ENCODE peak calls at places on chromosomes 7 and 10, in six cellular contexts. One of them, this sample, is unnamed.

GRCh38 chr10:104036518-104037260 is 49.0 kb downstream of the COL17A1 start:
- DNase-seq in NB4: no peak
- DNase-seq in PC-9: no peak
- DNase-seq in neuronal stem cell: no peak
- DNase-seq in GM06990: no peak
- DNase-seq in CD8-positive, alpha-beta memory T cell: no peak
- DNase-seq in this sample: no peak

GRCh38 chr10:106387063-106387462 is 777.4 kb downstream of the SORCS1 start:
- DNase-seq in NB4: no peak
- DNase-seq in PC-9: no peak
- DNase-seq in neuronal stem cell: no peak
- DNase-seq in GM06990: no peak
- DNase-seq in CD8-positive, alpha-beta memory T cell: no peak
- DNase-seq in this sample: peak; percentile 46

GRCh38 chr7:133699390-133699789 is 427.8 kb upstream of the LRGUK start:
- DNase-seq in NB4: peak; percentile 18
- DNase-seq in PC-9: no peak
- DNase-seq in neuronal stem cell: no peak
- DNase-seq in GM06990: no peak
- DNase-seq in CD8-positive, alpha-beta memory T cell: no peak
- DNase-seq in this sample: no peak

GRCh38 chr10:16644146-16644545 is 122.5 kb upstream of the C1QL3 start:
- DNase-seq in NB4: peak; percentile 1
- DNase-seq in PC-9: peak; percentile 86
- DNase-seq in neuronal stem cell: no peak
- DNase-seq in GM06990: no peak
- DNase-seq in CD8-positive, alpha-beta memory T cell: no peak
- DNase-seq in this sample: peak; percentile 19

GRCh38 chr10:108450280-108450679 is 1285.8 kb upstream of the SORCS1 start:
- DNase-seq in NB4: no peak
- DNase-seq in PC-9: no peak
- DNase-seq in neuronal stem cell: no peak
- DNase-seq in GM06990: no peak
- DNase-seq in CD8-positive, alpha-beta memory T cell: no peak
- DNase-seq in this sample: no peak

GRCh38 chr10:131312261-131312801 is 810 bp upstream of the TCERG1L start:
- DNase-seq in NB4: no peak
- DNase-seq in PC-9: no peak
- DNase-seq in neuronal stem cell: peak; percentile 76
- DNase-seq in GM06990: no peak
- DNase-seq in CD8-positive, alpha-beta memory T cell: no peak
- DNase-seq in this sample: no peak

GRCh38 chr10:129877773-129878371 is 86.2 kb downstream of the EBF3 start:
- DNase-seq in NB4: peak; percentile 89
- DNase-seq in PC-9: no peak
- DNase-seq in neuronal stem cell: no peak
- DNase-seq in GM06990: no peak
- DNase-seq in CD8-positive, alpha-beta memory T cell: no peak
- DNase-seq in this sample: no peak

GRCh38 chr7:149666360-149666905 is 107.0 kb downstream of the ZNF467 start:
- DNase-seq in NB4: no peak
- DNase-seq in PC-9: peak; percentile 54
- DNase-seq in neuronal stem cell: no peak
- DNase-seq in GM06990: no peak
- DNase-seq in CD8-positive, alpha-beta memory T cell: no peak
- DNase-seq in this sample: no peak

GRCh38 chr10:104642311-104643022 is 1.4 kb downstream of the SORCS3 start:
- DNase-seq in NB4: no peak
- DNase-seq in PC-9: no peak
- DNase-seq in neuronal stem cell: peak; percentile 71
- DNase-seq in GM06990: no peak
- DNase-seq in CD8-positive, alpha-beta memory T cell: no peak
- DNase-seq in this sample: no peak

GRCh38 chr10:54402576-54402975 is 398.5 kb downstream of the PCDH15 start:
- DNase-seq in NB4: peak; percentile 42
- DNase-seq in PC-9: no peak
- DNase-seq in neuronal stem cell: peak; percentile 8
- DNase-seq in GM06990: no peak
- DNase-seq in CD8-positive, alpha-beta memory T cell: no peak
- DNase-seq in this sample: no peak

GRCh38 chr10:108049668-108050067 is 885.2 kb upstream of the SORCS1 start:
- DNase-seq in NB4: no peak
- DNase-seq in PC-9: no peak
- DNase-seq in neuronal stem cell: no peak
- DNase-seq in GM06990: peak; percentile 6
- DNase-seq in CD8-positive, alpha-beta memory T cell: no peak
- DNase-seq in this sample: no peak

GRCh38 chr10:102729090-102730026 is 14.4 kb upstream of the WBP1L start:
- DNase-seq in NB4: peak; percentile 71
- DNase-seq in PC-9: no peak
- DNase-seq in neuronal stem cell: peak; percentile 73
- DNase-seq in GM06990: peak; percentile 43
- DNase-seq in CD8-positive, alpha-beta memory T cell: peak; percentile 64
- DNase-seq in this sample: no peak

GRCh38 chr10:35643151-35643975 is 1.3 kb upstream of the FZD8 start:
- DNase-seq in NB4: peak; percentile 6
- DNase-seq in PC-9: no peak
- DNase-seq in neuronal stem cell: peak; percentile 43
- DNase-seq in GM06990: peak; percentile 20
- DNase-seq in CD8-positive, alpha-beta memory T cell: no peak
- DNase-seq in this sample: no peak

GRCh38 chr7:102993532-102994029 is 80.8 kb downstream of the LRRC17 start:
- DNase-seq in NB4: peak; percentile 62
- DNase-seq in PC-9: no peak
- DNase-seq in neuronal stem cell: no peak
- DNase-seq in GM06990: no peak
- DNase-seq in CD8-positive, alpha-beta memory T cell: no peak
- DNase-seq in this sample: peak; percentile 58

GRCh38 chr10:36455481-36456119 is 669.8 kb upstream of the ANKRD30A start:
- DNase-seq in NB4: no peak
- DNase-seq in PC-9: no peak
- DNase-seq in neuronal stem cell: no peak
- DNase-seq in GM06990: no peak
- DNase-seq in CD8-positive, alpha-beta memory T cell: no peak
- DNase-seq in this sample: no peak

GRCh38 chr10:44807451-44807850 is 103.7 kb upstream of the TMEM72 start:
- DNase-seq in NB4: no peak
- DNase-seq in PC-9: no peak
- DNase-seq in neuronal stem cell: no peak
- DNase-seq in GM06990: no peak
- DNase-seq in CD8-positive, alpha-beta memory T cell: no peak
- DNase-seq in this sample: no peak

GRCh38 chr7:103025341-103025740 is 49.3 kb downstream of the FBXL13 start:
- DNase-seq in NB4: peak; percentile 86
- DNase-seq in PC-9: no peak
- DNase-seq in neuronal stem cell: no peak
- DNase-seq in GM06990: no peak
- DNase-seq in CD8-positive, alpha-beta memory T cell: no peak
- DNase-seq in this sample: no peak

GRCh38 chr7:117155694-117156093 is 167.2 kb downstream of the WNT2 start:
- DNase-seq in NB4: no peak
- DNase-seq in PC-9: no peak
- DNase-seq in neuronal stem cell: no peak
- DNase-seq in GM06990: no peak
- DNase-seq in CD8-positive, alpha-beta memory T cell: no peak
- DNase-seq in this sample: no peak

GRCh38 chr10:72243822-72244437 is 27.9 kb upstream of the ASCC1 start:
- DNase-seq in NB4: no peak
- DNase-seq in PC-9: peak; percentile 95
- DNase-seq in neuronal stem cell: no peak
- DNase-seq in GM06990: no peak
- DNase-seq in CD8-positive, alpha-beta memory T cell: no peak
- DNase-seq in this sample: peak; percentile 95

GRCh38 chr7:98213874-98214810 is 2.9 kb downstream of the BHLHA15 start:
- DNase-seq in NB4: no peak
- DNase-seq in PC-9: no peak
- DNase-seq in neuronal stem cell: no peak
- DNase-seq in GM06990: no peak
- DNase-seq in CD8-positive, alpha-beta memory T cell: peak; percentile 44
- DNase-seq in this sample: no peak

GRCh38 chr10:52318136-52318810 is 4.2 kb downstream of the DKK1 start:
- DNase-seq in NB4: no peak
- DNase-seq in PC-9: no peak
- DNase-seq in neuronal stem cell: no peak
- DNase-seq in GM06990: no peak
- DNase-seq in CD8-positive, alpha-beta memory T cell: no peak
- DNase-seq in this sample: peak; percentile 74

GRCh38 chr10:29646238-29646902 is 11.6 kb upstream of the SVIL start:
- DNase-seq in NB4: peak; percentile 44
- DNase-seq in PC-9: peak; percentile 71
- DNase-seq in neuronal stem cell: no peak
- DNase-seq in GM06990: no peak
- DNase-seq in CD8-positive, alpha-beta memory T cell: no peak
- DNase-seq in this sample: peak; percentile 82

GRCh38 chr7:107396990-107397389 is 72.9 kb upstream of the GPR22 start:
- DNase-seq in NB4: peak; percentile 5
- DNase-seq in PC-9: no peak
- DNase-seq in neuronal stem cell: no peak
- DNase-seq in GM06990: no peak
- DNase-seq in CD8-positive, alpha-beta memory T cell: no peak
- DNase-seq in this sample: no peak

GRCh38 chr10:22570733-22571430 is 143.5 kb downstream of the PIP4K2A start:
- DNase-seq in NB4: no peak
- DNase-seq in PC-9: no peak
- DNase-seq in neuronal stem cell: no peak
- DNase-seq in GM06990: no peak
- DNase-seq in CD8-positive, alpha-beta memory T cell: peak; percentile 67
- DNase-seq in this sample: no peak

GRCh38 chr7:116218051-116218645 is 7.8 kb downstream of the TES start:
- DNase-seq in NB4: no peak
- DNase-seq in PC-9: peak; percentile 99
- DNase-seq in neuronal stem cell: no peak
- DNase-seq in GM06990: no peak
- DNase-seq in CD8-positive, alpha-beta memory T cell: no peak
- DNase-seq in this sample: peak; percentile 61

GRCh38 chr7:29116361-29116760 is 30.0 kb downstream of the CPVL start:
- DNase-seq in NB4: no peak
- DNase-seq in PC-9: peak; percentile 89
- DNase-seq in neuronal stem cell: no peak
- DNase-seq in GM06990: no peak
- DNase-seq in CD8-positive, alpha-beta memory T cell: no peak
- DNase-seq in this sample: no peak

GRCh38 chr7:79977481-79977880 is 157.2 kb upstream of the GNAI1 start:
- DNase-seq in NB4: no peak
- DNase-seq in PC-9: no peak
- DNase-seq in neuronal stem cell: no peak
- DNase-seq in GM06990: no peak
- DNase-seq in CD8-positive, alpha-beta memory T cell: no peak
- DNase-seq in this sample: no peak

GRCh38 chr7:101783381-101784181 is 33.8 kb upstream of the CUX1 start:
- DNase-seq in NB4: no peak
- DNase-seq in PC-9: no peak
- DNase-seq in neuronal stem cell: no peak
- DNase-seq in GM06990: no peak
- DNase-seq in CD8-positive, alpha-beta memory T cell: no peak
- DNase-seq in this sample: no peak

DNA sequence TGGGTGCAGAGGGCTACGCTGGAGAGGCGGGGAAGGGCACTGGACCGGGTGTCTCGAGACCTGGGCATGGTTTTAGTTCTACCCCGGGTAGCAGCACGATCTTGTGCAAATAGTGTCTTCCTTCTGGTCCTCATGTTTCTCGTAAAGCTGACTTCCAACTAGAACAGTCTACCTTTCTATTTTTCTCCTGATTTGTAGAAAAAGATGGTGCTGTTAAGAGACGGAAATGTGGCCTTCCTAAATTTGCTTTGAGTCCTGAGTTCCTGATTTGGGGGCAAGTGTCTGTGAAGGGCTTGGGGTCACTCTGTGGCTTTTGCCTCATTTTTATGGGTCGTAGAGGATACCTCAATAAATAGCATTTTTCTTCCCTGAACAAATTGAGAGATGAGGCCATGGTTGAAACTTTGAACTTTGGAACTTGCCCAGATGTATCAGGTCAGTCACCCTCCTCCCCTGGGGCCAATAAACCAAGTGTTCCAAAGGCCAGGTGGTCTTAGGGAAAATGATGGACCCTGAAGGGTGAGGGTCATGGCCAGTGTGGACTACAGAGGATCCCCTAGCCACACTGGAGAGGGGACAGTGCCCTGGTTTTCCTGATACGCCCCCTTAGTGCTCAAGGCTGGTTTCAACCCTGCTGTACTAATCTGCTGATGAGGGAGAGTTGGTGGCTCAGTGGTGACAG is 45.2 kb downstream of the GRK5 start:
- DNase-seq in NB4: no peak
- DNase-seq in PC-9: no peak
- DNase-seq in neuronal stem cell: no peak
- DNase-seq in GM06990: no peak
- DNase-seq in CD8-positive, alpha-beta memory T cell: no peak
- DNase-seq in this sample: no peak
- H3K4me3 ChIP-seq in NB4: no peak overlapping the region
- H3K4me3 ChIP-seq in PC-9: no peak overlapping the region
- H3K4me3 ChIP-seq in neuronal stem cell: no peak overlapping the region
- H3K4me3 ChIP-seq in GM06990: no peak overlapping the region
- H3K4me3 ChIP-seq in CD8-positive, alpha-beta memory T cell: no peak overlapping the region
- H3K4me3 ChIP-seq in this sample: no peak overlapping the region

GRCh38 chr7:150994141-150994837 is 3.5 kb downstream of the NOS3 start:
- DNase-seq in NB4: peak; percentile 89
- DNase-seq in PC-9: no peak
- DNase-seq in neuronal stem cell: no peak
- DNase-seq in GM06990: no peak
- DNase-seq in CD8-positive, alpha-beta memory T cell: no peak
- DNase-seq in this sample: no peak

GRCh38 chr7:150992051-150992640 is 1.3 kb downstream of the NOS3 start:
- DNase-seq in NB4: no peak
- DNase-seq in PC-9: no peak
- DNase-seq in neuronal stem cell: no peak
- DNase-seq in GM06990: no peak
- DNase-seq in CD8-positive, alpha-beta memory T cell: no peak
- DNase-seq in this sample: no peak

GRCh38 chr7:150994838-150995510 is 4.2 kb downstream of the NOS3 start:
- DNase-seq in NB4: no peak
- DNase-seq in PC-9: no peak
- DNase-seq in neuronal stem cell: no peak
- DNase-seq in GM06990: no peak
- DNase-seq in CD8-positive, alpha-beta memory T cell: no peak
- DNase-seq in this sample: no peak

GRCh38 chr7:150992833-150993302 is 2.1 kb downstream of the NOS3 start:
- DNase-seq in NB4: peak; percentile 69
- DNase-seq in PC-9: no peak
- DNase-seq in neuronal stem cell: peak; percentile 85
- DNase-seq in GM06990: no peak
- DNase-seq in CD8-positive, alpha-beta memory T cell: no peak
- DNase-seq in this sample: no peak

GRCh38 chr7:150993511-150993910 is 2.7 kb downstream of the NOS3 start:
- DNase-seq in NB4: no peak
- DNase-seq in PC-9: no peak
- DNase-seq in neuronal stem cell: no peak
- DNase-seq in GM06990: no peak
- DNase-seq in CD8-positive, alpha-beta memory T cell: no peak
- DNase-seq in this sample: no peak
- H3K4me3 ChIP-seq in NB4: no peak overlapping the region
- H3K4me3 ChIP-seq in PC-9: no peak overlapping the region
- H3K4me3 ChIP-seq in neuronal stem cell: no peak overlapping the region
- H3K4me3 ChIP-seq in GM06990: no peak overlapping the region
- H3K4me3 ChIP-seq in CD8-positive, alpha-beta memory T cell: no peak overlapping the region
- H3K4me3 ChIP-seq in this sample: no peak overlapping the region

GRCh38 chr7:127251458-127252379 is 1.0 kb downstream of the GRM8 start:
- DNase-seq in NB4: no peak
- DNase-seq in PC-9: no peak
- DNase-seq in neuronal stem cell: peak; percentile 32
- DNase-seq in GM06990: peak; percentile 34
- DNase-seq in CD8-positive, alpha-beta memory T cell: no peak
- DNase-seq in this sample: no peak
- H3K4me3 ChIP-seq in NB4: no peak overlapping the region
- H3K4me3 ChIP-seq in PC-9: no peak overlapping the region
- H3K4me3 ChIP-seq in neuronal stem cell: peak overlapping the region; percentile 86
- H3K4me3 ChIP-seq in GM06990: peak overlapping the region; percentile 50
- H3K4me3 ChIP-seq in CD8-positive, alpha-beta memory T cell: peak overlapping the region; percentile 57
- H3K4me3 ChIP-seq in this sample: peak overlapping the region; percentile 72

GRCh38 chr10:4813496-4813895 is 12.5 kb upstream of the AKR1E2 start:
- DNase-seq in NB4: no peak
- DNase-seq in PC-9: no peak
- DNase-seq in neuronal stem cell: no peak
- DNase-seq in GM06990: no peak
- DNase-seq in CD8-positive, alpha-beta memory T cell: no peak
- DNase-seq in this sample: no peak
- H3K4me3 ChIP-seq in NB4: no peak overlapping the region
- H3K4me3 ChIP-seq in PC-9: no peak overlapping the region
- H3K4me3 ChIP-seq in neuronal stem cell: no peak overlapping the region
- H3K4me3 ChIP-seq in GM06990: no peak overlapping the region
- H3K4me3 ChIP-seq in CD8-positive, alpha-beta memory T cell: no peak overlapping the region
- H3K4me3 ChIP-seq in this sample: no peak overlapping the region